ENCODE peak calls at places on chromosomes 13 and 19, in six cellular contexts. D is right lobe of liver; Y is heart left ventricle; E is CD8-positive, alpha-beta memory T cell; N is ovary; M is right cardiac atrium. C is an unnamed sample. For H3K4me1, the result is how much of the 10 kb centered on the place peaks cover.

GRCh38 chr19:41325947-41326706 is 16.2 kb downstream of the CCDC97 start:
- DNase-seq in N (no peak), M (peak), Y (peak), D (peak), E (peak), C (no peak)

GRCh38 chr19:42284641-42285341 is 15.7 kb downstream of the CIC start:
- DNase-seq in N (no peak), Y (no peak), M (peak), D (peak), E (no peak), C (no peak)

GRCh38 chr19:410243-410781 is 1.4 kb upstream of the C2CD4C start:
- DNase-seq in E (peak), D (peak), Y (no peak), N (no peak), M (no peak), C (no peak)

GRCh38 chr19:17762505-17763229 is 11.4 kb downstream of the FCHO1 start:
- DNase-seq in M (no peak), E (no peak), D (no peak), Y (no peak), N (no peak), C (peak)

GRCh38 chr19:16661480-16662034 is 618 bp downstream of the TMEM38A start:
- DNase-seq in E (peak), N (peak), M (peak), D (peak), Y (peak), C (no peak)

GRCh38 chr13:52695856-52696255 is 43.2 kb downstream of the SUGT1 start:
- DNase-seq in E (no peak), Y (no peak), M (no peak), N (no peak), D (no peak), C (no peak)

GRCh38 chr19:37938379-37938778 is 31.4 kb downstream of the SIPA1L3 start:
- DNase-seq in E (no peak), N (no peak), Y (no peak), M (no peak), D (no peak), C (no peak)

GRCh38 chr13:29454931-29455481 is 140.5 kb downstream of the SLC7A1 start:
- DNase-seq in N (no peak), M (no peak), E (no peak), Y (no peak), D (no peak), C (peak)

GRCh38 chr13:106710267-106710666 is 142.3 kb upstream of the ARGLU1 start:
- DNase-seq in D (no peak), N (no peak), M (no peak), E (no peak), Y (peak), C (no peak)

GRCh38 chr19:31418055-31418454 is 68.8 kb upstream of the TSHZ3 start:
- DNase-seq in N (no peak), E (no peak), Y (no peak), M (no peak), D (no peak), C (no peak)

GRCh38 chr13:32248789-32249188 is 66.4 kb downstream of the ZAR1L start:
- DNase-seq in N (no peak), Y (no peak), M (no peak), D (no peak), E (no peak), C (no peak)

GRCh38 chr13:99971576-99972189 is at the start of gene ZIC5:
- DNase-seq in E (no peak), Y (no peak), M (no peak), N (no peak), D (no peak), C (no peak)

GRCh38 chr13:99894835-99895427 is 76.6 kb downstream of the ZIC5 start:
- DNase-seq in Y (no peak), M (no peak), N (no peak), E (no peak), D (no peak), C (no peak)

GRCh38 chr19:7554990-7555864 is 19.7 kb downstream of the PNPLA6 start:
- DNase-seq in M (no peak), D (peak), Y (no peak), N (peak), E (no peak), C (no peak)

GRCh38 chr19:3132971-3133792 is 2.7 kb upstream of the GNA15 start:
- DNase-seq in N (no peak), E (peak), Y (no peak), D (no peak), M (no peak), C (peak)

GRCh38 chr19:35557539-35558399 is 5.7 kb downstream of the ATP4A start:
- DNase-seq in D (no peak), M (peak), E (no peak), N (peak), Y (peak), C (no peak)

GRCh38 chr19:38514812-38515633 is 81.5 kb downstream of the RYR1 start:
- DNase-seq in M (peak), E (peak), Y (peak), D (no peak), N (peak), C (no peak)

GRCh38 chr13:50524540-50524939 is 319.0 kb downstream of the DLEU7 start:
- DNase-seq in Y (no peak), E (no peak), M (no peak), N (no peak), D (no peak), C (no peak)
- H3K4me1 ChIP-seq in Y (under half), E (under half), M (under half), N (under half), D (under half), C (under half)

DNA sequence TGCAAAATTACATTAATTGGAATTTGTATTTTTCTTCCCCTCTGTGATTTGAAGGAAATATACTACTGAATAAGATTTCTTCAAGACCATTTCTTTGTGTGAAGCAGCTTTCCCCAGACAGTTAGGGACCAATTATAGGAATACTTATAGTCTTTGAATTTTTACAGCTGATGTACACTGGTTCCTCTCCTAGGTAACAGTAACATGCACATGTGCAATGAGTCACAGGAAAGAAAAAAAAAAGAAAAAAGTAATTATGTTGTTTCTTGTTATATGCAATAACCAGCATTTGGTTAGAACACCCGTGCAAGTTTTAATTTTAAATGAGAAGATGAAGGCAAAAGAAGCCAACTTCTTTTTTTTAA is 81.9 kb downstream of the PCDH9 start:
- DNase-seq in Y (no peak), M (no peak), D (no peak), E (no peak), N (no peak), C (no peak)
- H3K4me1 ChIP-seq in Y (under half), M (under half), D (under half), E (under half), N (under half), C (under half)

GRCh38 chr13:114314074-114314912 is at the start of gene CHAMP1:
- DNase-seq in E (peak), M (peak), D (peak), N (peak), Y (peak), C (peak)
- H3K4me1 ChIP-seq in E (under half), M (under half), D (under half), N (under half), Y (under half), C (under half)

GRCh38 chr13:98443800-98444325 is 133.0 kb downstream of the STK24 start:
- DNase-seq in E (no peak), Y (no peak), N (no peak), M (no peak), D (no peak), C (no peak)

GRCh38 chr13:98444381-98444780 is 132.5 kb downstream of the STK24 start:
- DNase-seq in M (no peak), N (no peak), Y (no peak), D (no peak), E (no peak), C (no peak)

GRCh38 chr13:98447130-98447529 is 129.8 kb downstream of the STK24 start:
- DNase-seq in M (no peak), E (no peak), N (no peak), D (no peak), Y (no peak), C (no peak)

GRCh38 chr13:98446234-98446621 is 130.7 kb downstream of the STK24 start:
- DNase-seq in M (no peak), Y (no peak), D (no peak), E (no peak), N (no peak), C (no peak)

GRCh38 chr13:98445340-98446233 is 131.3 kb downstream of the STK24 start:
- DNase-seq in N (peak), M (peak), Y (peak), D (peak), E (peak), C (peak)
- H3K4me1 ChIP-seq in N (under half), M (under half), Y (under half), D (under half), E (under half), C (under half)

GRCh38 chr13:74132152-74132767 is 1.9 kb downstream of the KLF12 start:
- DNase-seq in D (no peak), M (no peak), E (peak), N (no peak), Y (no peak), C (no peak)

GRCh38 chr13:74132768-74133656 is 1.2 kb downstream of the KLF12 start:
- DNase-seq in M (peak), E (peak), D (no peak), N (peak), Y (peak), C (no peak)

GRCh38 chr13:74131206-74131605 is 3.0 kb downstream of the KLF12 start:
- DNase-seq in E (no peak), D (peak), Y (no peak), M (no peak), N (no peak), C (no peak)

GRCh38 chr13:74129500-74130144 is 4.6 kb downstream of the KLF12 start:
- DNase-seq in N (no peak), Y (peak), E (peak), M (peak), D (peak), C (peak)

DNA sequence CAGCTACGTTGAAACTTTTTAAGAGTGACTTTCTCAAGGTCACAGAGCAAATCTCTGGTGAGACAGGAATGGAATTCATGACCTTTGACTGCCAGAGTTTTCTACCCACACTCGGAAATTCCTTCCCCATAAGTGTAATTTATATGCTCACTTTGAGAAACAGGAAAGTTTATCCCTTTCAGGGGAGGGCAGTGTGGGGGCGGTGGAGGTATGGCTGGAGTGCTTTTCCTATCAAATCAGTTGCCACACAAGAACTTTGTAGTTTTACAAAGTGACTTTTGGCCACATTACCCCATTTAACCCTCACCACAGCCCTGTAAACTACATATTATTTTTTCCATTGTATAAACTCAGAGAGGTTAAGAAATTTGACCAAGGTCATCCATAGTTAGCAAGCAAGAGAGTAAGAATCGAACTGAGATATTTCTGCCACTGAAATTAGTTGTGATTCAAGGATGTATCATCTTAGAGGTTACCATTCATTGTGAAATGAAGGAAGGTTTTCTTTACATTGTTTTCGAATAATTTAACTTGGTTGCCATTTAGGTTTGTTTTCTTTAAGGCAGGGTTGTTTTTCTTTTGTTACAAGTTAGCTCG is 5.9 kb downstream of the KLF12 start:
- DNase-seq in Y (no peak), E (no peak), N (no peak), M (no peak), D (no peak), C (no peak)
- H3K4me1 ChIP-seq in Y (half or more), E (half or more), N (under half), M (under half), D (under half), C (under half)